ENCODE peak calls at places on chromosomes 12 and 14, in seven cellular contexts. I is CD4-positive, CD25-positive, alpha-beta regulatory T cell; X is stimulated activated CD8-positive, alpha-beta memory T cell treated with anti-CD3 and anti-CD28 coated beads, Interleukin-12 subunit alpha, Interleukin-12 subunit beta, amount 100 ng/mL, for 1 hour; L is activated naive CD4-positive, alpha-beta T cell treated with anti-CD3 and anti-CD28 coated beads, Interleukin-2, amount 10 ng/mL, durations not matched to agents 7 days and 5 days; T is LoVo; B is NCI-H1417 treated with DMSO at 0.1 percent for 48 hours; W is D341Med. R is an unnamed sample.

GRCh38 chr12:30754750-30755394 is at the start of gene CAPRIN2:
- DNase-seq in I (peak), X (peak), L (peak), T (peak), B (peak), W (peak), R (peak)

GRCh38 chr14:80954771-80955299 is 586 bp upstream of the TSHR start:
- DNase-seq in I (peak), X (peak), L (peak), T (peak), B (peak), W (peak), R (peak)

GRCh38 chr12:59736786-59737185 is 141.0 kb downstream of the SLC16A7 start:
- DNase-seq in I (no peak), X (no peak), L (no peak), T (no peak), B (no peak), W (no peak), R (no peak)

GRCh38 chr12:29882771-29883315 is 99.1 kb upstream of the TMTC1 start:
- DNase-seq in I (no peak), X (no peak), L (no peak), T (no peak), B (no peak), W (no peak), R (no peak)

GRCh38 chr14:22570132-22570949 is 18.7 kb downstream of the DAD1 start:
- DNase-seq in I (peak), X (peak), L (peak), T (peak), B (peak), W (peak), R (peak)

GRCh38 chr12:19810213-19810612 is 370.9 kb downstream of the AEBP2 start:
- DNase-seq in I (no peak), X (no peak), L (no peak), T (no peak), B (no peak), W (no peak), R (no peak)

GRCh38 chr12:64088431-64089349 is 133.4 kb downstream of the KICS2 start:
- DNase-seq in I (no peak), X (no peak), L (no peak), T (peak), B (peak), W (no peak), R (no peak)

GRCh38 chr12:13198240-13198639 is 1.7 kb downstream of the EMP1 start:
- DNase-seq in I (no peak), X (no peak), L (no peak), T (no peak), B (no peak), W (no peak), R (no peak)

GRCh38 chr12:124588689-124589318 is 21.4 kb upstream of the NCOR2 start:
- DNase-seq in I (no peak), X (no peak), L (no peak), T (no peak), B (no peak), W (no peak), R (no peak)

GRCh38 chr14:61472025-61472672 is 150.8 kb downstream of the PRKCH start:
- DNase-seq in I (peak), X (no peak), L (peak), T (peak), B (no peak), W (no peak), R (no peak)

GRCh38 chr12:66571361-66571760 is 107.5 kb downstream of the GRIP1 start:
- DNase-seq in I (no peak), X (no peak), L (no peak), T (no peak), B (no peak), W (no peak), R (no peak)

GRCh38 chr12:132356686-132357622 is 27.6 kb upstream of the GALNT9 start:
- DNase-seq in I (no peak), X (no peak), L (no peak), T (peak), B (no peak), W (peak), R (no peak)

GRCh38 chr12:96195845-96196451 is 1.8 kb downstream of the ELK3 start:
- DNase-seq in I (peak), X (peak), L (peak), T (no peak), B (no peak), W (peak), R (no peak)

GRCh38 chr12:75208851-75209781 is 523 bp downstream of the KCNC2 start:
- DNase-seq in I (no peak), X (no peak), L (peak), T (no peak), B (peak), W (peak), R (no peak)

GRCh38 chr14:60658909-60659585 is 9.8 kb upstream of the SIX1 start:
- DNase-seq in I (no peak), X (no peak), L (no peak), T (no peak), B (no peak), W (no peak), R (no peak)

GRCh38 chr12:123149828-123150272 is 1.0 kb downstream of the PITPNM2 start:
- DNase-seq in I (no peak), X (no peak), L (no peak), T (no peak), B (no peak), W (no peak), R (no peak)

GRCh38 chr14:21019377-21019776 is 5.5 kb downstream of the NDRG2 start:
- DNase-seq in I (no peak), X (no peak), L (no peak), T (no peak), B (no peak), W (no peak), R (no peak)

GRCh38 chr14:105087308-105087962 is 22.2 kb upstream of the GPR132 start:
- DNase-seq in I (no peak), X (no peak), L (peak), T (no peak), B (no peak), W (peak), R (no peak)

R was measured in NAMALWA.